ENCODE peak calls at places on chromosomes 5 and 9, in ten cellular contexts. V, L, I, E, G, D, C, Q, F and M are unnamed samples.

GRCh38 chr5:151079838-151080619 is 805 bp downstream of the TNIP1 start:
- DNase-seq in G (peak; percentile 74), E (peak; percentile 54), L (no peak), I (no peak), F (peak; percentile 88), V (no peak), C (no peak), Q (no peak), D (no peak), M (peak; percentile 84)

GRCh38 chr5:172437445-172438303 is 16.7 kb downstream of the SH3PXD2B start:
- DNase-seq in I (peak; percentile 66), E (no peak), V (peak; percentile 89), F (no peak), G (peak; percentile 90), D (peak; percentile 64), L (no peak), Q (peak; percentile 99), C (no peak), M (peak; percentile 95)

GRCh38 chr5:113989278-113989912 is 372.5 kb upstream of the KCNN2 start:
- DNase-seq in Q (peak; percentile 1), I (no peak), F (no peak), V (no peak), L (no peak), D (peak; percentile 21), E (no peak), C (no peak), G (no peak), M (no peak)

GRCh38 chr5:68802430-68802829 is 291.4 kb upstream of the SLC30A5 start:
- DNase-seq in I (no peak), Q (no peak), L (no peak), V (no peak), E (no peak), D (no peak), F (no peak), G (no peak), C (no peak), M (no peak)

GRCh38 chr5:103842936-103843335 is 280.3 kb upstream of the NUDT12 start:
- DNase-seq in E (no peak), C (no peak), G (no peak), V (no peak), L (no peak), D (no peak), F (no peak), I (no peak), Q (no peak), M (no peak)

GRCh38 chr5:35198096-35198495 is 32.2 kb downstream of the PRLR start:
- DNase-seq in C (no peak), V (no peak), I (peak; percentile 46), F (peak; percentile 64), L (no peak), Q (peak; percentile 60), D (peak; percentile 13), E (no peak), G (peak; percentile 58), M (peak; percentile 28)

GRCh38 chr9:121567142-121568100 is 67.8 kb upstream of the GGTA1 start:
- DNase-seq in F (no peak), L (no peak), Q (no peak), E (no peak), C (no peak), I (peak; percentile 45), V (no peak), D (no peak), G (no peak), M (no peak)

GRCh38 chr5:2460098-2460497 is 291.4 kb downstream of the IRX2 start:
- DNase-seq in E (no peak), Q (no peak), G (no peak), I (no peak), C (no peak), F (no peak), V (no peak), L (no peak), D (no peak), M (no peak)

GRCh38 chr9:20353931-20354652 is 268.2 kb downstream of the MLLT3 start:
- DNase-seq in D (no peak), I (peak; percentile 34), L (no peak), F (peak; percentile 75), C (no peak), E (no peak), G (peak; percentile 67), Q (no peak), V (no peak), M (no peak)

GRCh38 chr5:10762776-10763500 is 1.9 kb upstream of the DAP start:
- DNase-seq in I (no peak), Q (no peak), G (peak; percentile 14), D (no peak), F (no peak), V (no peak), L (no peak), E (no peak), C (no peak), M (no peak)

GRCh38 chr9:88007291-88007650 is 32.9 kb upstream of the CDK20 start:
- DNase-seq in F (no peak), Q (no peak), E (no peak), L (no peak), C (no peak), G (peak; percentile 7), D (no peak), I (no peak), V (no peak), M (no peak)

GRCh38 chr9:121498150-121498486 is 1.5 kb downstream of the GGTA1 start:
- DNase-seq in E (peak; percentile 94), F (peak; percentile 86), L (peak; percentile 71), V (no peak), Q (peak; percentile 84), I (peak; percentile 83), G (peak; percentile 79), D (peak; percentile 78), C (peak; percentile 22), M (peak; percentile 63)

GRCh38 chr5:151150484-151151262 is 6.9 kb downstream of the ANXA6 start:
- DNase-seq in C (no peak), E (no peak), L (peak; percentile 47), I (no peak), G (peak; percentile 62), Q (no peak), V (no peak), D (no peak), F (no peak), M (no peak)

GRCh38 chr5:135386096-135386495 is 12.9 kb downstream of the MACROH2A1 start:
- DNase-seq in Q (no peak), V (no peak), F (peak; percentile 79), L (no peak), G (peak; percentile 45), C (no peak), I (peak; percentile 56), E (no peak), D (no peak), M (no peak)

GRCh38 chr5:113389116-113389515 is 45.7 kb downstream of the TSSK1B start:
- DNase-seq in L (no peak), D (no peak), F (no peak), G (no peak), V (no peak), I (no peak), C (no peak), E (no peak), Q (no peak), M (no peak)